ENCODE peak calls at places on chromosomes 7 and 10, in six cellular contexts. X is H1, Q is K562, L is SK-N-SH, A is HepG2, U is GM12878. O is an unnamed sample.

GRCh38 chr7:43647314-43647691 is 64.4 kb downstream of the STK17A start:
- DNase-seq in X (peak), Q (no peak), L (no peak), A (no peak), U (no peak), O (no peak)

GRCh38 chr10:115871855-115872254 is 401.2 kb downstream of the GFRA1 start:
- DNase-seq in X (no peak), Q (no peak), L (peak), A (no peak), U (no peak), O (no peak)

GRCh38 chr7:125654076-125654475 is 724.5 kb upstream of the POT1 start:
- DNase-seq in X (no peak), Q (no peak), L (no peak), A (no peak), U (no peak), O (no peak)

GRCh38 chr7:99929730-99930053 is 272 bp upstream of the GJC3 start:
- DNase-seq in X (no peak), Q (no peak), L (no peak), A (no peak), U (no peak), O (no peak)

GRCh38 chr10:131921191-131921590 is 20.4 kb downstream of the PPP2R2D start:
- DNase-seq in X (peak), Q (no peak), L (no peak), A (no peak), U (no peak), O (no peak)

GRCh38 chr10:104642311-104643022 is 1.4 kb downstream of the SORCS3 start:
- DNase-seq in X (peak), Q (peak), L (peak), A (peak), U (no peak), O (no peak)

GRCh38 chr10:72227826-72228225 is 11.8 kb upstream of the ASCC1 start:
- DNase-seq in X (no peak), Q (no peak), L (no peak), A (no peak), U (no peak), O (no peak)

GRCh38 chr10:30645340-30645827 is 15.8 kb upstream of the LYZL2 start:
- DNase-seq in X (no peak), Q (no peak), L (peak), A (peak), U (no peak), O (peak)

GRCh38 chr7:22607180-22607579 is 107.2 kb upstream of the STEAP1B start:
- DNase-seq in X (no peak), Q (no peak), L (no peak), A (no peak), U (no peak), O (no peak)

GRCh38 chr7:90402785-90403173 is 482 bp upstream of the CLDN12 start:
- DNase-seq in X (no peak), Q (no peak), L (no peak), A (no peak), U (no peak), O (no peak)

GRCh38 chr10:17737021-17737965 is 14.7 kb upstream of the TMEM236 start:
- DNase-seq in X (no peak), Q (no peak), L (peak), A (peak), U (no peak), O (no peak)

GRCh38 chr7:95295399-95295798 is 28.9 kb downstream of the PON1 start:
- DNase-seq in X (no peak), Q (no peak), L (no peak), A (no peak), U (no peak), O (no peak)

GRCh38 chr7:4268040-4268965 is 413.8 kb upstream of the FOXK1 start:
- DNase-seq in X (no peak), Q (no peak), L (no peak), A (no peak), U (no peak), O (no peak)

GRCh38 chr10:116742367-116743265 is at the start of gene HSPA12A:
- DNase-seq in X (no peak), Q (peak), L (peak), A (no peak), U (no peak), O (peak)

GRCh38 chr7:144534655-144535395 is 131.3 kb upstream of the NOBOX start:
- DNase-seq in X (peak), Q (no peak), L (no peak), A (no peak), U (no peak), O (no peak)

GRCh38 chr7:86747698-86748097 is 104.0 kb downstream of the GRM3 start:
- DNase-seq in X (no peak), Q (no peak), L (no peak), A (no peak), U (no peak), O (no peak)

GRCh38 chr10:79049931-79050895 is 18.6 kb upstream of the ZMIZ1 start:
- DNase-seq in X (no peak), Q (no peak), L (no peak), A (no peak), U (no peak), O (no peak)

GRCh38 chr10:49286686-49287085 is 12.3 kb upstream of the C10orf71 start:
- DNase-seq in X (no peak), Q (no peak), L (no peak), A (no peak), U (no peak), O (no peak)

GRCh38 chr7:139984642-139985539 is 77.9 kb downstream of the PARP12 start:
- DNase-seq in X (no peak), Q (no peak), L (no peak), A (no peak), U (no peak), O (no peak)

GRCh38 chr7:142598297-142598696 is 151.0 kb upstream of the PRSS1 start:
- DNase-seq in X (no peak), Q (no peak), L (no peak), A (no peak), U (no peak), O (no peak)
- TF ChIP-seq SIN3A in X (no peak), Q (no peak), L (no peak), A (no peak), U (no peak), O (no peak)

DNA sequence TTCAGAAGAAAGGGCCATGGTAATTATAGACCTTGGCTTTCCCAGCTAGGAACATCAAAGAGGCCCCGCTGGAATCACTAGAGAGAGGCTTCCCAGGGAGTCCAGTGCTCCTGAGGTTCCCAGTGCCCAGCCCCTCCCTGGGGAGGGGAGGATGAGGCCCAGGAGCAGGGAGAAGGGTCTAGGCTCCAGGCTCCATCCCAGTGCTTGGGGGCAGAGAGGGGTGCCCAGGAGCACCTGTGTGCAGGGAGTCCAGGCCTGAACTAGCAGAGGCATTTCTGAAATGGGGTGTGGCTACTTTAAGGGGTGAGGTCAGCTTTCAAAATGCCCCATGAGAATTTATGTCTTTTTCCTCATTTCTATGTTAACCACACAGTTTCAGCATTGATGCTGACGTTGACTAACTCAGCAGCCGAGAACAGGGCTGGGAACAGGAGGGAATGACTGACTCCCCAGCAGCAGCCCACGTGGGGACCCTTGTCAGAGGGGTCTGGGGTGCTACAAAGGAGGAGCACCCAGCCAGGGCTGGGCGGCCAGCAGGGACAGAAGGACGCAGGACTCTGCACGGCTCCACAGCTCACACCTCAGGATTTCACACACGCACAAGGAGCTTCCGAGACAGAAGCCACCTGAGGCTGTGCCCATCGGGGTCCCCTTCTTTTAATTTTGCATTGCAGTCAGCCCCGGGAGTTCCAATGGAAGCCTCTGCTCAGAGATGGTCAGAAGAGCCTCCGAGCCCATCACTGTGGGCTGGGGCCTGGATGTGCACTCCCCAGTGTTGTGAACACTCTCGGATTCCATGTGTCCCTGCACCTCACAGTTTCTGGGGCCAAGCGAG is 570.2 kb downstream of the PTPRN2 start:
- DNase-seq in X (no peak), Q (no peak), L (no peak), A (no peak), U (no peak), O (no peak)
- H3K4me2 ChIP-seq in X (peak), Q (no peak), L (no peak), A (no peak), U (no peak), O (no peak)

DNA sequence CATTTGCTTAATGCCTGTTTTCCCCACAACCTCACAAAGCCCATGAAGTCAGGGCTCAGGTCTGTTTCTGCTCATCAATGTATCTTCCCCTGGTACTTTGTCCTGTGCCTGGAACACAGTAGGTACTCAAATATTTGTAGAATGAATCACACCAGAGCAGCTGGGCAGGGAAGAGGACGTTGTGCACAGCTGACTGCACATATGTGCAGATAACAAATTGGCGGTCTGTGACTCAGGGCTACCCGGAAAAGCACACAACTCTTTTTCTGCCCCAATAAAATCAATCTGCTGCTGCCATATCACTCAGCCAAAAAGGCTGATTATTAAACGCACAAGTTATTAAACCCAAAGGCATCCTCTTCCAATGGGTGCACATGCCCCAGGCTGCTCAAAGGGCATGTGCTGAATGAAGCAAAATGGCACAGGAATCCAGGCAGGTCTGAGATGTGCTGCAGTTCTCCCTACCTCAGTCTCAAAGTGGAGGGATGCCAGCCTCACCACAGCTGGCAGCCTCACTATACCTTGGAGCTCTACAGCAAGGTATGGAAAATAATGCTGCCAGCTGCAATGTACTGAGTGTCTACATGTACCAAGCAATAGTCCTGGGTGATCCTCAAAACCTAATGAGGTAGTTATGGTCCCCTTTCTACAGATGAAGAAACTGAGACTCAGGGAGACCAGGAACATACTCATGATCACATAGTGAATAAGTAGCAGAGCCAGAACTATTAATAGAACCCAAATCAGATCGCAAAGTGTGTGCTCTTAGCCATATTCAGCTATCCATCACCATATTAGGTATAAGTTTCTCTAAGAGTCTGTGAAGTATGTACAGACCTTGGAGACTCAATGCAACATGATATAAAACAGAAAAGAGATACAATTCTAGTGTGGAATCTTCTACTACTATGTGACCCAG is 43.4 kb downstream of the SORBS1 start:
- DNase-seq in X (no peak), Q (peak), L (no peak), A (peak), U (no peak), O (no peak)
- TF ChIP-seq SIN3A in X (no peak), Q (peak), L (no peak), A (no peak), U (no peak), O (no peak)

GRCh38 chr7:155173905-155174304 is 103.8 kb downstream of the HTR5A start:
- DNase-seq in X (no peak), Q (no peak), L (no peak), A (no peak), U (no peak), O (no peak)

GRCh38 chr7:155170331-155170730 is 100.2 kb downstream of the HTR5A start:
- DNase-seq in X (no peak), Q (no peak), L (no peak), A (no peak), U (no peak), O (no peak)

GRCh38 chr7:155169081-155169480 is 99.0 kb downstream of the HTR5A start:
- DNase-seq in X (no peak), Q (no peak), L (no peak), A (no peak), U (no peak), O (no peak)

GRCh38 chr7:155169498-155170065 is 99.5 kb downstream of the HTR5A start:
- DNase-seq in X (no peak), Q (no peak), L (no peak), A (no peak), U (no peak), O (no peak)

GRCh38 chr7:155172141-155172540 is 102.0 kb downstream of the HTR5A start:
- DNase-seq in X (no peak), Q (no peak), L (no peak), A (no peak), U (no peak), O (no peak)
- H3K4me2 ChIP-seq in X (no peak), Q (no peak), L (no peak), A (no peak), U (no peak), O (no peak)

O was measured in HCT116.